ENCODE peak calls at places on chromosomes 5 and 9, in seven cellular contexts. Y, M, H, N, B, G and F are unnamed samples.

GRCh38 chr9:105656131-105656921 is 5.9 kb upstream of the TAL2 start:
- DNase-seq in G (no peak), N (peak; percentile 81), M (peak; percentile 16), H (peak; percentile 56), B (peak; percentile 9), Y (peak; percentile 35), F (no peak)

GRCh38 chr5:177457239-177458121 is 10.9 kb downstream of the PRR7 start:
- DNase-seq in M (peak; percentile 90), H (peak; percentile 72), G (peak; percentile 71), Y (peak; percentile 72), N (peak; percentile 86), B (peak; percentile 63), F (peak; percentile 75)

GRCh38 chr9:33453286-33453882 is 6.0 kb upstream of the AQP3 start:
- DNase-seq in M (no peak), G (no peak), H (no peak), B (no peak), Y (no peak), N (no peak), F (no peak)

GRCh38 chr5:107505763-107506534 is 164.8 kb downstream of the EFNA5 start:
- DNase-seq in B (no peak), G (no peak), N (no peak), M (no peak), Y (no peak), H (no peak), F (no peak)

GRCh38 chr5:147559725-147560124 is 49.9 kb upstream of the DPYSL3 start:
- DNase-seq in M (no peak), G (no peak), N (no peak), H (no peak), Y (no peak), B (no peak), F (no peak)

GRCh38 chr5:113147088-113147487 is 170.5 kb downstream of the DCP2 start:
- DNase-seq in N (no peak), B (no peak), H (no peak), Y (no peak), M (no peak), G (peak; percentile 94), F (no peak)

GRCh38 chr5:158875272-158875679 is 224.4 kb downstream of the EBF1 start:
- DNase-seq in N (no peak), M (no peak), Y (no peak), G (no peak), B (no peak), H (no peak), F (no peak)

GRCh38 chr5:483011-483410 is 40.0 kb downstream of the EXOC3 start:
- DNase-seq in H (no peak), Y (no peak), M (no peak), N (no peak), G (no peak), B (no peak), F (no peak)

GRCh38 chr5:176747670-176748072 is 62.7 kb upstream of the UNC5A start:
- DNase-seq in G (no peak), N (peak; percentile 37), M (no peak), Y (no peak), H (no peak), B (no peak), F (no peak)

GRCh38 chr5:179212870-179213269 is 132.4 kb downstream of the ADAMTS2 start:
- DNase-seq in H (no peak), B (no peak), M (no peak), N (no peak), Y (no peak), G (no peak), F (no peak)

GRCh38 chr5:79509244-79509880 is 4.6 kb downstream of the HOMER1 start:
- DNase-seq in B (no peak), G (no peak), H (no peak), Y (no peak), M (no peak), N (no peak), F (no peak)

GRCh38 chr5:79510638-79511037 is 3.3 kb downstream of the HOMER1 start:
- DNase-seq in M (peak; percentile 26), G (no peak), B (no peak), Y (peak; percentile 24), N (no peak), H (no peak), F (no peak)

GRCh38 chr5:79507251-79508205 is 6.4 kb downstream of the HOMER1 start:
- DNase-seq in Y (no peak), N (no peak), B (no peak), H (no peak), G (no peak), M (no peak), F (no peak)

GRCh38 chr5:79508354-79508753 is 5.6 kb downstream of the HOMER1 start:
- DNase-seq in B (no peak), H (no peak), M (no peak), N (no peak), G (no peak), Y (no peak), F (no peak)

DNA sequence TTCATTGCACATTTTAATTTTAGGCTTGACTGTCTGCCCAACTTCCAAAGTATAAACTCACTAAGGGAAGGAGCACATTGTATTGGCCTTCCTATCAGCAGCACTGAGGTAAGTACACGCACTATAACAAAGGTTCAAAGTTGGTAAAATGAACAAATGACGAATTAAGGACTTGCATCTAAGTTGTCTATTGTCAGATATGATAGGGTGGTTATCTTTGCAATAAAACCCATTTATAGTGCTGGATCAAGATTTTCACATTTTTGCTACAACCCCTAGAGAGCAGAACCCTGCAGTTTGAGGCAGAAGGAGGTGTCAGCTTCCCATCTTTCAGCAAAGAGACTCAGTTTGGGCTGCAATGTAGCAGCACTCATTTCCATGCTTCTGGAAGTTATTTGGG is 5.1 kb downstream of the HOMER1 start:
- DNase-seq in N (no peak), B (no peak), H (no peak), M (no peak), G (no peak), Y (no peak), F (no peak)
- H3K4me3 ChIP-seq in N (no peak overlapping the region), B (no peak overlapping the region), H (no peak overlapping the region), M (peak overlapping the region; percentile 63), G (no peak overlapping the region), Y (peak overlapping the region; percentile 81), F (no peak overlapping the region)

GRCh38 chr5:131067596-131067995 is 97.5 kb downstream of the HINT1 start:
- DNase-seq in B (no peak), M (no peak), G (no peak), N (no peak), Y (no peak), H (no peak), F (no peak)

GRCh38 chr5:131064669-131065371 is 100.2 kb downstream of the HINT1 start:
- DNase-seq in B (no peak), Y (no peak), H (no peak), G (no peak), N (no peak), M (no peak), F (no peak)

GRCh38 chr5:131068893-131069643 is 96.0 kb downstream of the HINT1 start:
- DNase-seq in N (peak; percentile 80), G (no peak), B (no peak), Y (no peak), M (no peak), H (no peak), F (no peak)
- H3K4me3 ChIP-seq in N (no peak overlapping the region), G (no peak overlapping the region), B (no peak overlapping the region), Y (no peak overlapping the region), M (no peak overlapping the region), H (no peak overlapping the region), F (no peak overlapping the region)

GRCh38 chr9:131673068-131673467 is 66.8 kb downstream of the RAPGEF1 start:
- DNase-seq in M (no peak), G (no peak), N (no peak), Y (no peak), H (no peak), B (no peak), F (no peak)
- H3K4me3 ChIP-seq in M (no peak overlapping the region), G (no peak overlapping the region), N (no peak overlapping the region), Y (no peak overlapping the region), H (no peak overlapping the region), B (no peak overlapping the region), F (no peak overlapping the region)

GRCh38 chr9:129283705-129284606 is 105.9 kb upstream of the IER5L start:
- DNase-seq in M (no peak), N (peak; percentile 66), G (no peak), B (no peak), H (no peak), Y (no peak), F (no peak)
- H3K4me3 ChIP-seq in M (no peak overlapping the region), N (peak overlapping the region; percentile 33), G (no peak overlapping the region), B (no peak overlapping the region), H (no peak overlapping the region), Y (peak overlapping the region; percentile 61), F (no peak overlapping the region)

GRCh38 chr9:131186622-131187021 is 61.2 kb downstream of the NUP214 start:
- DNase-seq in H (no peak), B (no peak), M (no peak), N (no peak), G (no peak), Y (no peak), F (no peak)
- H3K4me3 ChIP-seq in H (no peak overlapping the region), B (no peak overlapping the region), M (no peak overlapping the region), N (no peak overlapping the region), G (no peak overlapping the region), Y (no peak overlapping the region), F (no peak overlapping the region)